ENCODE peak calls at places on chromosomes 6 and 20, in eight cellular contexts. One of them, this sample, is unnamed.

GRCh38 chr6:90202156-90202555 is 94.5 kb downstream of the BACH2 start:
- DNase-seq in small intestine: no peak
- DNase-seq in NCI-H748 treated with DMSO at 0.1 percent for 48 hours: no peak
- DNase-seq in cerebellar nuclear complex: no peak
- DNase-seq in GM10248: no peak
- DNase-seq in RWPE1: no peak
- DNase-seq in brain microvascular endothelial cell: no peak
- DNase-seq in astrocyte of the spinal cord: no peak
- DNase-seq in this sample: no peak

GRCh38 chr6:3664641-3665041 is 86.9 kb downstream of the PXDC1 start:
- DNase-seq in brain microvascular endothelial cell: no peak
- DNase-seq in cerebellar nuclear complex: no peak
- DNase-seq in NCI-H748 treated with DMSO at 0.1 percent for 48 hours: no peak
- DNase-seq in astrocyte of the spinal cord: no peak
- DNase-seq in small intestine: no peak
- DNase-seq in GM10248: no peak
- DNase-seq in RWPE1: no peak
- DNase-seq in this sample: no peak

GRCh38 chr6:85421963-85422362 is 27.9 kb upstream of the NT5E start:
- DNase-seq in small intestine: no peak
- DNase-seq in GM10248: no peak
- DNase-seq in cerebellar nuclear complex: no peak
- DNase-seq in NCI-H748 treated with DMSO at 0.1 percent for 48 hours: no peak
- DNase-seq in RWPE1: no peak
- DNase-seq in astrocyte of the spinal cord: peak
- DNase-seq in brain microvascular endothelial cell: peak
- DNase-seq in this sample: no peak

GRCh38 chr6:2658788-2659187 is 91.9 kb downstream of the MYLK4 start:
- DNase-seq in small intestine: peak
- DNase-seq in astrocyte of the spinal cord: peak
- DNase-seq in brain microvascular endothelial cell: no peak
- DNase-seq in cerebellar nuclear complex: no peak
- DNase-seq in NCI-H748 treated with DMSO at 0.1 percent for 48 hours: no peak
- DNase-seq in GM10248: peak
- DNase-seq in RWPE1: peak
- DNase-seq in this sample: no peak

GRCh38 chr20:33908351-33908750 is 85.4 kb upstream of the RALY start:
- DNase-seq in brain microvascular endothelial cell: no peak
- DNase-seq in GM10248: no peak
- DNase-seq in NCI-H748 treated with DMSO at 0.1 percent for 48 hours: no peak
- DNase-seq in astrocyte of the spinal cord: no peak
- DNase-seq in RWPE1: no peak
- DNase-seq in small intestine: no peak
- DNase-seq in cerebellar nuclear complex: no peak
- DNase-seq in this sample: no peak

GRCh38 chr20:1922786-1923185 is 27.6 kb downstream of the SIRPA start:
- DNase-seq in brain microvascular endothelial cell: no peak
- DNase-seq in NCI-H748 treated with DMSO at 0.1 percent for 48 hours: no peak
- DNase-seq in RWPE1: no peak
- DNase-seq in small intestine: no peak
- DNase-seq in astrocyte of the spinal cord: no peak
- DNase-seq in cerebellar nuclear complex: no peak
- DNase-seq in GM10248: no peak
- DNase-seq in this sample: no peak

GRCh38 chr6:107488875-107489635 is 862 bp upstream of the SOBP start:
- DNase-seq in cerebellar nuclear complex: no peak
- DNase-seq in small intestine: peak
- DNase-seq in astrocyte of the spinal cord: peak
- DNase-seq in RWPE1: peak
- DNase-seq in NCI-H748 treated with DMSO at 0.1 percent for 48 hours: peak
- DNase-seq in brain microvascular endothelial cell: no peak
- DNase-seq in GM10248: peak
- DNase-seq in this sample: peak

GRCh38 chr20:45782890-45783289 is 8.8 kb downstream of the WFDC3 start:
- DNase-seq in GM10248: no peak
- DNase-seq in RWPE1: peak
- DNase-seq in NCI-H748 treated with DMSO at 0.1 percent for 48 hours: no peak
- DNase-seq in cerebellar nuclear complex: no peak
- DNase-seq in astrocyte of the spinal cord: no peak
- DNase-seq in brain microvascular endothelial cell: no peak
- DNase-seq in small intestine: no peak
- DNase-seq in this sample: no peak

GRCh38 chr6:52570291-52570700 is 6.6 kb downstream of the TRAM2 start:
- DNase-seq in astrocyte of the spinal cord: no peak
- DNase-seq in GM10248: no peak
- DNase-seq in NCI-H748 treated with DMSO at 0.1 percent for 48 hours: no peak
- DNase-seq in RWPE1: no peak
- DNase-seq in cerebellar nuclear complex: no peak
- DNase-seq in brain microvascular endothelial cell: no peak
- DNase-seq in small intestine: no peak
- DNase-seq in this sample: no peak

GRCh38 chr6:111280445-111280844 is 193.1 kb downstream of the SLC16A10 start:
- DNase-seq in cerebellar nuclear complex: no peak
- DNase-seq in NCI-H748 treated with DMSO at 0.1 percent for 48 hours: no peak
- DNase-seq in brain microvascular endothelial cell: no peak
- DNase-seq in small intestine: no peak
- DNase-seq in GM10248: no peak
- DNase-seq in RWPE1: no peak
- DNase-seq in astrocyte of the spinal cord: no peak
- DNase-seq in this sample: no peak

GRCh38 chr20:54619181-54619580 is 143.8 kb downstream of the DOK5 start:
- DNase-seq in GM10248: no peak
- DNase-seq in RWPE1: no peak
- DNase-seq in small intestine: no peak
- DNase-seq in brain microvascular endothelial cell: no peak
- DNase-seq in astrocyte of the spinal cord: no peak
- DNase-seq in NCI-H748 treated with DMSO at 0.1 percent for 48 hours: no peak
- DNase-seq in cerebellar nuclear complex: no peak
- DNase-seq in this sample: no peak

GRCh38 chr6:105136433-105137350 is 43.1 kb downstream of the POPDC3 start:
- DNase-seq in GM10248: peak
- DNase-seq in cerebellar nuclear complex: no peak
- DNase-seq in astrocyte of the spinal cord: peak
- DNase-seq in small intestine: peak
- DNase-seq in brain microvascular endothelial cell: peak
- DNase-seq in RWPE1: peak
- DNase-seq in NCI-H748 treated with DMSO at 0.1 percent for 48 hours: peak
- DNase-seq in this sample: peak

GRCh38 chr20:62430871-62431447 is 3.6 kb upstream of the RBBP8NL start:
- DNase-seq in RWPE1: no peak
- DNase-seq in astrocyte of the spinal cord: no peak
- DNase-seq in cerebellar nuclear complex: no peak
- DNase-seq in small intestine: peak
- DNase-seq in brain microvascular endothelial cell: no peak
- DNase-seq in NCI-H748 treated with DMSO at 0.1 percent for 48 hours: no peak
- DNase-seq in GM10248: no peak
- DNase-seq in this sample: no peak

GRCh38 chr6:117329926-117330325 is 64.6 kb downstream of the VGLL2 start:
- DNase-seq in RWPE1: no peak
- DNase-seq in brain microvascular endothelial cell: no peak
- DNase-seq in GM10248: no peak
- DNase-seq in NCI-H748 treated with DMSO at 0.1 percent for 48 hours: no peak
- DNase-seq in small intestine: no peak
- DNase-seq in cerebellar nuclear complex: no peak
- DNase-seq in astrocyte of the spinal cord: no peak
- DNase-seq in this sample: no peak

GRCh38 chr20:50348118-50348517 is 157.5 kb downstream of the CEBPB start:
- DNase-seq in GM10248: no peak
- DNase-seq in small intestine: no peak
- DNase-seq in RWPE1: no peak
- DNase-seq in astrocyte of the spinal cord: no peak
- DNase-seq in brain microvascular endothelial cell: no peak
- DNase-seq in cerebellar nuclear complex: no peak
- DNase-seq in NCI-H748 treated with DMSO at 0.1 percent for 48 hours: no peak
- DNase-seq in this sample: no peak

GRCh38 chr6:170433163-170434095 is 119.7 kb downstream of the PSMB1 start:
- DNase-seq in cerebellar nuclear complex: no peak
- DNase-seq in small intestine: peak
- DNase-seq in NCI-H748 treated with DMSO at 0.1 percent for 48 hours: no peak
- DNase-seq in astrocyte of the spinal cord: no peak
- DNase-seq in RWPE1: no peak
- DNase-seq in GM10248: no peak
- DNase-seq in brain microvascular endothelial cell: no peak
- DNase-seq in this sample: no peak

GRCh38 chr6:139533573-139534471 is 159.4 kb upstream of the CITED2 start:
- DNase-seq in astrocyte of the spinal cord: peak
- DNase-seq in RWPE1: no peak
- DNase-seq in brain microvascular endothelial cell: peak
- DNase-seq in cerebellar nuclear complex: no peak
- DNase-seq in small intestine: peak
- DNase-seq in GM10248: no peak
- DNase-seq in NCI-H748 treated with DMSO at 0.1 percent for 48 hours: no peak
- DNase-seq in this sample: peak

GRCh38 chr20:2465100-2465499 is 5.5 kb downstream of the SNRPB start:
- DNase-seq in astrocyte of the spinal cord: no peak
- DNase-seq in small intestine: no peak
- DNase-seq in brain microvascular endothelial cell: no peak
- DNase-seq in NCI-H748 treated with DMSO at 0.1 percent for 48 hours: no peak
- DNase-seq in GM10248: no peak
- DNase-seq in RWPE1: no peak
- DNase-seq in cerebellar nuclear complex: no peak
- DNase-seq in this sample: no peak

GRCh38 chr20:63611646-63612045 is 15.3 kb downstream of the GMEB2 start:
- DNase-seq in NCI-H748 treated with DMSO at 0.1 percent for 48 hours: no peak
- DNase-seq in GM10248: no peak
- DNase-seq in cerebellar nuclear complex: no peak
- DNase-seq in small intestine: no peak
- DNase-seq in astrocyte of the spinal cord: no peak
- DNase-seq in RWPE1: no peak
- DNase-seq in brain microvascular endothelial cell: no peak
- DNase-seq in this sample: no peak

GRCh38 chr6:114075300-114075699 is 104.4 kb upstream of the HDAC2 start:
- DNase-seq in astrocyte of the spinal cord: no peak
- DNase-seq in cerebellar nuclear complex: no peak
- DNase-seq in GM10248: no peak
- DNase-seq in small intestine: no peak
- DNase-seq in NCI-H748 treated with DMSO at 0.1 percent for 48 hours: no peak
- DNase-seq in RWPE1: no peak
- DNase-seq in brain microvascular endothelial cell: no peak
- DNase-seq in this sample: no peak

GRCh38 chr6:72245565-72245964 is 359.2 kb downstream of the RIMS1 start:
- DNase-seq in cerebellar nuclear complex: no peak
- DNase-seq in astrocyte of the spinal cord: no peak
- DNase-seq in small intestine: no peak
- DNase-seq in GM10248: no peak
- DNase-seq in NCI-H748 treated with DMSO at 0.1 percent for 48 hours: peak
- DNase-seq in RWPE1: no peak
- DNase-seq in brain microvascular endothelial cell: no peak
- DNase-seq in this sample: no peak

GRCh38 chr6:148935705-148936306 is 189.0 kb downstream of the UST start:
- DNase-seq in RWPE1: peak
- DNase-seq in cerebellar nuclear complex: no peak
- DNase-seq in GM10248: no peak
- DNase-seq in astrocyte of the spinal cord: peak
- DNase-seq in brain microvascular endothelial cell: peak
- DNase-seq in small intestine: no peak
- DNase-seq in NCI-H748 treated with DMSO at 0.1 percent for 48 hours: no peak
- DNase-seq in this sample: no peak

GRCh38 chr6:107107791-107108190 is 7.5 kb downstream of the BEND3 start:
- DNase-seq in RWPE1: no peak
- DNase-seq in NCI-H748 treated with DMSO at 0.1 percent for 48 hours: no peak
- DNase-seq in astrocyte of the spinal cord: no peak
- DNase-seq in small intestine: no peak
- DNase-seq in brain microvascular endothelial cell: no peak
- DNase-seq in GM10248: no peak
- DNase-seq in cerebellar nuclear complex: no peak
- DNase-seq in this sample: no peak

GRCh38 chr20:38973107-38973506 is 11.0 kb downstream of the DHX35 start:
- DNase-seq in RWPE1: no peak
- DNase-seq in brain microvascular endothelial cell: no peak
- DNase-seq in NCI-H748 treated with DMSO at 0.1 percent for 48 hours: no peak
- DNase-seq in astrocyte of the spinal cord: peak
- DNase-seq in GM10248: no peak
- DNase-seq in small intestine: no peak
- DNase-seq in cerebellar nuclear complex: no peak
- DNase-seq in this sample: no peak

GRCh38 chr20:40442181-40442963 is 246.7 kb downstream of the MAFB start:
- DNase-seq in brain microvascular endothelial cell: peak
- DNase-seq in cerebellar nuclear complex: no peak
- DNase-seq in small intestine: no peak
- DNase-seq in RWPE1: no peak
- DNase-seq in GM10248: no peak
- DNase-seq in astrocyte of the spinal cord: peak
- DNase-seq in NCI-H748 treated with DMSO at 0.1 percent for 48 hours: no peak
- DNase-seq in this sample: no peak

GRCh38 chr6:108592371-108593337 is 31.9 kb downstream of the FOXO3 start:
- DNase-seq in NCI-H748 treated with DMSO at 0.1 percent for 48 hours: no peak
- DNase-seq in GM10248: no peak
- DNase-seq in small intestine: peak
- DNase-seq in RWPE1: no peak
- DNase-seq in cerebellar nuclear complex: no peak
- DNase-seq in brain microvascular endothelial cell: peak
- DNase-seq in astrocyte of the spinal cord: peak
- DNase-seq in this sample: peak

GRCh38 chr6:107216197-107216933 is 101.0 kb upstream of the BEND3 start:
- DNase-seq in NCI-H748 treated with DMSO at 0.1 percent for 48 hours: no peak
- DNase-seq in brain microvascular endothelial cell: no peak
- DNase-seq in cerebellar nuclear complex: no peak
- DNase-seq in GM10248: no peak
- DNase-seq in RWPE1: no peak
- DNase-seq in small intestine: no peak
- DNase-seq in astrocyte of the spinal cord: no peak
- DNase-seq in this sample: no peak

GRCh38 chr6:67394254-67394653 is 1240.8 kb upstream of the ADGRB3 start:
- DNase-seq in small intestine: no peak
- DNase-seq in cerebellar nuclear complex: no peak
- DNase-seq in astrocyte of the spinal cord: no peak
- DNase-seq in NCI-H748 treated with DMSO at 0.1 percent for 48 hours: no peak
- DNase-seq in GM10248: no peak
- DNase-seq in RWPE1: no peak
- DNase-seq in brain microvascular endothelial cell: no peak
- DNase-seq in this sample: no peak

GRCh38 chr20:2815242-2815900 is 584 bp downstream of the C20orf141 start:
- DNase-seq in cerebellar nuclear complex: no peak
- DNase-seq in NCI-H748 treated with DMSO at 0.1 percent for 48 hours: no peak
- DNase-seq in GM10248: no peak
- DNase-seq in RWPE1: no peak
- DNase-seq in small intestine: no peak
- DNase-seq in brain microvascular endothelial cell: no peak
- DNase-seq in astrocyte of the spinal cord: no peak
- DNase-seq in this sample: no peak

GRCh38 chr6:106315765-106316375 is 9.7 kb downstream of the ATG5 start:
- DNase-seq in RWPE1: peak
- DNase-seq in astrocyte of the spinal cord: peak
- DNase-seq in NCI-H748 treated with DMSO at 0.1 percent for 48 hours: no peak
- DNase-seq in small intestine: no peak
- DNase-seq in GM10248: no peak
- DNase-seq in brain microvascular endothelial cell: peak
- DNase-seq in cerebellar nuclear complex: no peak
- DNase-seq in this sample: no peak